ENCODE peak calls at places on chromosomes 6 and 20, in seven cellular contexts. One of them, this sample, is unnamed.

GRCh38 chr6:35553309-35553708 is 40.6 kb upstream of the TULP1 start:
- DNase-seq in stimulated activated naive CD8-positive, alpha-beta T cell treated with anti-CD3 and anti-CD28 coated beads, Interleukin-15, amount 100 ng/mL, for 72 hours: no peak
- DNase-seq in LHCN-M2: no peak
- DNase-seq in adrenal gland: no peak
- DNase-seq in stomach: no peak
- DNase-seq in EL: no peak
- DNase-seq in fibroblast of the conjunctiva: no peak
- DNase-seq in this sample: no peak

GRCh38 chr6:91298543-91299145 is 711.8 kb upstream of the MAP3K7 start:
- DNase-seq in stimulated activated naive CD8-positive, alpha-beta T cell treated with anti-CD3 and anti-CD28 coated beads, Interleukin-15, amount 100 ng/mL, for 72 hours: no peak
- DNase-seq in LHCN-M2: no peak
- DNase-seq in adrenal gland: no peak
- DNase-seq in stomach: no peak
- DNase-seq in EL: no peak
- DNase-seq in fibroblast of the conjunctiva: no peak
- DNase-seq in this sample: peak; percentile 38

GRCh38 chr6:101918476-101918875 is 525.0 kb downstream of the GRIK2 start:
- DNase-seq in stimulated activated naive CD8-positive, alpha-beta T cell treated with anti-CD3 and anti-CD28 coated beads, Interleukin-15, amount 100 ng/mL, for 72 hours: no peak
- DNase-seq in LHCN-M2: no peak
- DNase-seq in adrenal gland: no peak
- DNase-seq in stomach: no peak
- DNase-seq in EL: no peak
- DNase-seq in fibroblast of the conjunctiva: no peak
- DNase-seq in this sample: no peak

GRCh38 chr20:37980383-37980782 is 52.9 kb downstream of the TTI1 start:
- DNase-seq in stimulated activated naive CD8-positive, alpha-beta T cell treated with anti-CD3 and anti-CD28 coated beads, Interleukin-15, amount 100 ng/mL, for 72 hours: no peak
- DNase-seq in LHCN-M2: no peak
- DNase-seq in adrenal gland: no peak
- DNase-seq in stomach: no peak
- DNase-seq in EL: no peak
- DNase-seq in fibroblast of the conjunctiva: no peak
- DNase-seq in this sample: no peak

GRCh38 chr6:159679091-159680077 is 13.7 kb downstream of the SOD2 start:
- DNase-seq in stimulated activated naive CD8-positive, alpha-beta T cell treated with anti-CD3 and anti-CD28 coated beads, Interleukin-15, amount 100 ng/mL, for 72 hours: no peak
- DNase-seq in LHCN-M2: peak; percentile 48
- DNase-seq in adrenal gland: no peak
- DNase-seq in stomach: no peak
- DNase-seq in EL: peak; percentile 56
- DNase-seq in fibroblast of the conjunctiva: no peak
- DNase-seq in this sample: no peak

GRCh38 chr6:34516391-34517324 is 39.5 kb downstream of the SPDEF start:
- DNase-seq in stimulated activated naive CD8-positive, alpha-beta T cell treated with anti-CD3 and anti-CD28 coated beads, Interleukin-15, amount 100 ng/mL, for 72 hours: no peak
- DNase-seq in LHCN-M2: no peak
- DNase-seq in adrenal gland: no peak
- DNase-seq in stomach: no peak
- DNase-seq in EL: no peak
- DNase-seq in fibroblast of the conjunctiva: no peak
- DNase-seq in this sample: no peak

GRCh38 chr20:37436527-37436926 is 84.5 kb upstream of the NNAT start:
- DNase-seq in stimulated activated naive CD8-positive, alpha-beta T cell treated with anti-CD3 and anti-CD28 coated beads, Interleukin-15, amount 100 ng/mL, for 72 hours: no peak
- DNase-seq in LHCN-M2: no peak
- DNase-seq in adrenal gland: no peak
- DNase-seq in stomach: no peak
- DNase-seq in EL: no peak
- DNase-seq in fibroblast of the conjunctiva: no peak
- DNase-seq in this sample: no peak

GRCh38 chr20:23270427-23270911 is 80.1 kb upstream of the NXT1 start:
- DNase-seq in stimulated activated naive CD8-positive, alpha-beta T cell treated with anti-CD3 and anti-CD28 coated beads, Interleukin-15, amount 100 ng/mL, for 72 hours: no peak
- DNase-seq in LHCN-M2: peak; percentile 55
- DNase-seq in adrenal gland: no peak
- DNase-seq in stomach: no peak
- DNase-seq in EL: peak; percentile 33
- DNase-seq in fibroblast of the conjunctiva: no peak
- DNase-seq in this sample: no peak

GRCh38 chr20:50224553-50225255 is 34.1 kb downstream of the CEBPB start:
- DNase-seq in stimulated activated naive CD8-positive, alpha-beta T cell treated with anti-CD3 and anti-CD28 coated beads, Interleukin-15, amount 100 ng/mL, for 72 hours: no peak
- DNase-seq in LHCN-M2: peak; percentile 74
- DNase-seq in adrenal gland: peak; percentile 86
- DNase-seq in stomach: peak; percentile 42
- DNase-seq in EL: peak; percentile 88
- DNase-seq in fibroblast of the conjunctiva: peak; percentile 68
- DNase-seq in this sample: peak; percentile 74

GRCh38 chr6:34381086-34381485 is 11.4 kb downstream of the NUDT3 start:
- DNase-seq in stimulated activated naive CD8-positive, alpha-beta T cell treated with anti-CD3 and anti-CD28 coated beads, Interleukin-15, amount 100 ng/mL, for 72 hours: no peak
- DNase-seq in LHCN-M2: peak; percentile 47
- DNase-seq in adrenal gland: no peak
- DNase-seq in stomach: no peak
- DNase-seq in EL: no peak
- DNase-seq in fibroblast of the conjunctiva: no peak
- DNase-seq in this sample: no peak

GRCh38 chr20:37226889-37227288 is 34.7 kb downstream of the GHRH start:
- DNase-seq in stimulated activated naive CD8-positive, alpha-beta T cell treated with anti-CD3 and anti-CD28 coated beads, Interleukin-15, amount 100 ng/mL, for 72 hours: no peak
- DNase-seq in LHCN-M2: peak; percentile 9
- DNase-seq in adrenal gland: peak; percentile 41
- DNase-seq in stomach: peak; percentile 30
- DNase-seq in EL: no peak
- DNase-seq in fibroblast of the conjunctiva: peak; percentile 32
- DNase-seq in this sample: peak; percentile 34